ENCODE peak calls at places on chromosome 20, in ten cellular contexts. F is A549; I is endothelial cell of umbilical vein; H is body of pancreas; D is psoas muscle; U is CD8-positive, alpha-beta T cell; L is endodermal cell; G is lower lobe of right lung; T is sigmoid colon; Q is spleen. E is an unnamed sample. For H3K9me3, the result is how much of the 10 kb centered on the place peaks cover.

GRCh38 chr20:58219342-58219700 is 9.1 kb downstream of the ANKRD60 start:
- DNase-seq in F (no peak), U (no peak), H (no peak), Q (no peak), D (no peak), L (no peak), T (peak), I (no peak), G (no peak), E (no peak)

GRCh38 chr20:2230671-2231488 is 64.9 kb upstream of the TGM3 start:
- DNase-seq in D (no peak), T (no peak), H (no peak), I (no peak), U (no peak), Q (no peak), L (no peak), G (no peak), F (no peak), E (no peak)

GRCh38 chr20:49351775-49352174 is 73.9 kb upstream of the ZNFX1 start:
- DNase-seq in Q (no peak), U (no peak), I (no peak), T (no peak), H (no peak), L (no peak), D (no peak), G (no peak), F (no peak), E (no peak)

GRCh38 chr20:16171180-16171579 is 402.1 kb downstream of the KIF16B start:
- DNase-seq in G (no peak), D (no peak), T (no peak), L (no peak), H (no peak), F (no peak), U (no peak), Q (no peak), I (no peak), E (no peak)

GRCh38 chr20:37745553-37745952 is 51.7 kb downstream of the CTNNBL1 start:
- DNase-seq in T (no peak), I (peak), G (no peak), F (no peak), Q (no peak), D (no peak), H (no peak), L (peak), U (no peak), E (no peak)

GRCh38 chr20:1941226-1941625 is 46.0 kb downstream of the SIRPA start:
- DNase-seq in I (no peak), D (peak), L (no peak), U (no peak), G (no peak), F (no peak), T (peak), H (no peak), Q (no peak), E (no peak)

GRCh38 chr20:10609276-10609675 is 64.5 kb downstream of the JAG1 start:
- DNase-seq in F (no peak), T (peak), I (no peak), G (no peak), H (peak), U (no peak), L (no peak), D (peak), Q (no peak), E (peak)

GRCh38 chr20:51494241-51495110 is 48.0 kb downstream of the NFATC2 start:
- DNase-seq in I (no peak), H (no peak), U (no peak), G (no peak), Q (no peak), T (no peak), L (no peak), F (no peak), D (no peak), E (no peak)

GRCh38 chr20:53869466-53870258 is 200.7 kb downstream of the BCAS1 start:
- DNase-seq in U (peak), D (no peak), I (peak), G (peak), T (peak), H (peak), L (peak), Q (no peak), F (peak), E (peak)

GRCh38 chr20:38290829-38291581 is 13.0 kb upstream of the BPI start:
- DNase-seq in F (peak), T (no peak), D (peak), U (no peak), H (peak), G (no peak), I (peak), L (peak), Q (no peak), E (no peak)

GRCh38 chr20:56843386-56843785 is 214.3 kb downstream of the TFAP2C start:
- DNase-seq in G (peak), T (peak), I (no peak), Q (no peak), F (no peak), D (no peak), H (no peak), U (no peak), L (no peak), E (no peak)

GRCh38 chr20:19137641-19138040 is 74.8 kb upstream of the SLC24A3 start:
- DNase-seq in I (no peak), G (no peak), T (no peak), Q (no peak), F (no peak), U (no peak), D (no peak), L (no peak), H (no peak), E (no peak)

GRCh38 chr20:47318027-47318595 is 38.4 kb downstream of the ZMYND8 start:
- DNase-seq in T (peak), F (no peak), L (peak), Q (no peak), I (no peak), U (no peak), H (no peak), G (peak), D (peak), E (no peak)

GRCh38 chr20:7742479-7742878 is 197.8 kb downstream of the HAO1 start:
- DNase-seq in D (no peak), L (no peak), F (no peak), H (peak), U (no peak), G (no peak), T (no peak), I (peak), Q (no peak), E (no peak)

GRCh38 chr20:51492167-51493092 is 50.1 kb downstream of the NFATC2 start:
- DNase-seq in D (peak), T (no peak), Q (peak), F (no peak), I (peak), G (peak), U (no peak), H (peak), L (no peak), E (no peak)

GRCh38 chr20:14979472-14979986 is 642.1 kb upstream of the FLRT3 start:
- DNase-seq in D (no peak), G (no peak), H (no peak), Q (no peak), L (no peak), I (peak), F (no peak), T (no peak), U (no peak), E (no peak)

GRCh38 chr20:33110147-33110825 is 30.8 kb downstream of the BPIFB4 start:
- DNase-seq in I (no peak), F (no peak), Q (no peak), L (no peak), G (no peak), T (no peak), D (no peak), H (no peak), U (no peak), E (no peak)

GRCh38 chr20:33108641-33109040 is 29.2 kb downstream of the BPIFB4 start:
- DNase-seq in I (no peak), G (no peak), F (no peak), H (no peak), Q (no peak), D (no peak), T (no peak), U (no peak), L (no peak), E (no peak)

GRCh38 chr20:33113387-33113908 is 34.0 kb downstream of the BPIFB4 start:
- DNase-seq in G (no peak), I (no peak), F (no peak), L (no peak), T (no peak), U (no peak), Q (no peak), H (peak), D (no peak), E (no peak)

GRCh38 chr20:33112547-33113386 is 33.3 kb downstream of the BPIFB4 start:
- DNase-seq in I (no peak), L (no peak), H (no peak), F (no peak), Q (no peak), D (no peak), U (no peak), T (no peak), G (no peak), E (no peak)

DNA sequence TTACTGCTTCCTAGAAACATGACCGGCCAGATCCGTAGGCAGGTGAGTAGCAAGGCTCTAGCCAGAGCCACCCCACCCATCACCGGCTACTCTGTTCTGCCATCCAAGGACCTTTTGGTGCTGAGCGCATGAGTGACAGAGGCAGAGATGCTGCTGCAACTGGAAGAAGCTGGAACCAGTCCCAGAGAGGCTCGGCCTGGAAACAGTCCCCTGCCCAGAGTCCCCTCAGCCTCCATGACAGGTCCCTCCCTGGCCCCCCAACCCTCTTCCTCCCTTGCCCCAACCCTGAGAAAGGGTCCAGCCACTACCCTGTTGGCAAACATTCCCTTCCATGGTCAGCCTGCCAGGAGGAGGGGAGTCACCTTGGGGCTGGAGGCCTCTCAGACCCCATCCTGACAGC is 31.9 kb downstream of the BPIFB4 start:
- DNase-seq in L (no peak), U (no peak), G (no peak), T (no peak), F (no peak), D (no peak), Q (no peak), H (no peak), I (no peak), E (no peak)
- H3K4me3 ChIP-seq in L (no peak), U (no peak), G (no peak), T (no peak), F (no peak), D (no peak), Q (no peak), H (no peak), I (no peak), E (no peak)

DNA sequence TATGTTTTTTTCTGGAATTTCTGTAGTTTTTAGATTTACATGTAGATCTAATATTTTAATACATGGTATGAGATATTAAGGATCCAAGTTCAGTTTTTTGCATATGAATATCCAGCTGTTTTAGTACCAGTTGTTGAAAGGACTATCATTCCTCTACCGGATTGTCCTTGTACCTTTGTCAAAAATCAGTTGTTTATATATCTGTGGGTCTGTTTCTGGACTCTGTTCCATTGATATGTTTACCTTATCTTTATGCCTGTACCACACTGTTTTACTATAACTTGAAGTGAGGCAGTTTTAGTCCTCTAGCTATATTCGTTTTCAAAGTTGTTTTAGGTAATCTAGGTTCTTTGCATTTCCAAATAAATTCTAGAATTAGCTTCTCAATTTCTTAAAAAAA is 47.7 kb downstream of the CBFA2T2 start:
- DNase-seq in Q (no peak), H (no peak), I (no peak), D (no peak), U (no peak), T (no peak), L (no peak), G (no peak), F (no peak), E (no peak)
- TF ChIP-seq CTCF in Q (no peak), H (no peak), I (no peak), D (no peak), U (no peak), T (no peak), L (no peak), G (no peak), F (no peak), E (no peak)

GRCh38 chr20:62111148-62111547 is 11.1 kb upstream of the LSM14B start:
- DNase-seq in Q (no peak), L (no peak), F (no peak), H (no peak), D (no peak), T (no peak), I (no peak), U (no peak), G (no peak), E (no peak)
- H3K9me3 ChIP-seq in Q (half or more), L (under half), F (half or more), H (under half), D (half or more), T (under half), I (under half), U (half or more), G (half or more), E (under half)

GRCh38 chr20:43925215-43925614 is 10.6 kb downstream of the TOX2 start:
- DNase-seq in T (no peak), G (no peak), Q (no peak), U (no peak), D (no peak), I (no peak), H (no peak), L (no peak), F (no peak), E (no peak)
- H3K4me3 ChIP-seq in T (no peak), G (no peak), Q (no peak), U (peak), D (no peak), I (no peak), H (no peak), L (no peak), F (no peak), E (no peak)

GRCh38 chr20:872855-873520 is 39.5 kb downstream of the FAM110A start:
- DNase-seq in H (no peak), T (no peak), U (no peak), F (no peak), Q (peak), G (no peak), L (peak), I (no peak), D (no peak), E (no peak)
- TF ChIP-seq CTCF in H (no peak), T (no peak), U (no peak), F (no peak), Q (no peak), G (no peak), L (peak), I (no peak), D (no peak), E (no peak)

E was measured in gastrocnemius medialis.